ENCODE peak calls at places on chromosomes 13 and 19, in six cellular contexts. One of them, this sample, is unnamed.
A peak's percentile ranks its signal among the peaks of the same experiment; 100 is the strongest.

GRCh38 chr13:62294210-62294609 is 878.6 kb upstream of the PCDH20 start:
- DNase-seq in activated CD8-positive, alpha-beta memory T cell treated with anti-CD3 and anti-CD28 coated beads for 1 hour: no peak
- DNase-seq in neuronal stem cell: no peak
- DNase-seq in stimulated activated CD4-positive, alpha-beta T cell treated with anti-CD3 and anti-CD28 coated beads, Interleukin-15, amount 100 ng/mL, for 1 hour: no peak
- DNase-seq in activated CD4-positive, alpha-beta T cell treated with anti-CD3 and anti-CD28 coated beads, Interleukin-2, amount 50 U/mL, for 48 hours: no peak
- DNase-seq in right lobe of liver: no peak
- DNase-seq in this sample: no peak

GRCh38 chr13:30477346-30478235 is 11.9 kb upstream of the HMGB1 start:
- DNase-seq in activated CD8-positive, alpha-beta memory T cell treated with anti-CD3 and anti-CD28 coated beads for 1 hour: no peak
- DNase-seq in neuronal stem cell: no peak
- DNase-seq in activated CD4-positive, alpha-beta T cell treated with anti-CD3 and anti-CD28 coated beads, Interleukin-2, amount 50 U/mL, for 48 hours: no peak
- DNase-seq in right lobe of liver: no peak
- DNase-seq in stimulated activated CD4-positive, alpha-beta T cell treated with anti-CD3 and anti-CD28 coated beads, Interleukin-15, amount 100 ng/mL, for 1 hour: no peak
- DNase-seq in this sample: no peak

GRCh38 chr13:83450586-83450985 is 431.7 kb downstream of the SLITRK1 start:
- DNase-seq in right lobe of liver: no peak
- DNase-seq in stimulated activated CD4-positive, alpha-beta T cell treated with anti-CD3 and anti-CD28 coated beads, Interleukin-15, amount 100 ng/mL, for 1 hour: no peak
- DNase-seq in activated CD8-positive, alpha-beta memory T cell treated with anti-CD3 and anti-CD28 coated beads for 1 hour: no peak
- DNase-seq in neuronal stem cell: no peak
- DNase-seq in activated CD4-positive, alpha-beta T cell treated with anti-CD3 and anti-CD28 coated beads, Interleukin-2, amount 50 U/mL, for 48 hours: no peak
- DNase-seq in this sample: no peak

GRCh38 chr19:36115453-36116343 is at the start of gene TBCB:
- DNase-seq in activated CD8-positive, alpha-beta memory T cell treated with anti-CD3 and anti-CD28 coated beads for 1 hour: peak; percentile 88
- DNase-seq in right lobe of liver: peak; percentile 90
- DNase-seq in activated CD4-positive, alpha-beta T cell treated with anti-CD3 and anti-CD28 coated beads, Interleukin-2, amount 50 U/mL, for 48 hours: peak; percentile 95
- DNase-seq in stimulated activated CD4-positive, alpha-beta T cell treated with anti-CD3 and anti-CD28 coated beads, Interleukin-15, amount 100 ng/mL, for 1 hour: peak; percentile 90
- DNase-seq in neuronal stem cell: no peak
- DNase-seq in this sample: no peak

GRCh38 chr13:104837756-104838155 is 1697.7 kb downstream of the EFNB2 start:
- DNase-seq in neuronal stem cell: no peak
- DNase-seq in activated CD8-positive, alpha-beta memory T cell treated with anti-CD3 and anti-CD28 coated beads for 1 hour: no peak
- DNase-seq in right lobe of liver: no peak
- DNase-seq in activated CD4-positive, alpha-beta T cell treated with anti-CD3 and anti-CD28 coated beads, Interleukin-2, amount 50 U/mL, for 48 hours: no peak
- DNase-seq in stimulated activated CD4-positive, alpha-beta T cell treated with anti-CD3 and anti-CD28 coated beads, Interleukin-15, amount 100 ng/mL, for 1 hour: no peak
- DNase-seq in this sample: no peak

GRCh38 chr13:89910166-89910565 is 1437.3 kb upstream of the MIR17HG start:
- DNase-seq in neuronal stem cell: no peak
- DNase-seq in stimulated activated CD4-positive, alpha-beta T cell treated with anti-CD3 and anti-CD28 coated beads, Interleukin-15, amount 100 ng/mL, for 1 hour: no peak
- DNase-seq in right lobe of liver: no peak
- DNase-seq in activated CD8-positive, alpha-beta memory T cell treated with anti-CD3 and anti-CD28 coated beads for 1 hour: no peak
- DNase-seq in activated CD4-positive, alpha-beta T cell treated with anti-CD3 and anti-CD28 coated beads, Interleukin-2, amount 50 U/mL, for 48 hours: no peak
- DNase-seq in this sample: no peak

GRCh38 chr13:106680796-106681482 is 113.0 kb upstream of the ARGLU1 start:
- DNase-seq in stimulated activated CD4-positive, alpha-beta T cell treated with anti-CD3 and anti-CD28 coated beads, Interleukin-15, amount 100 ng/mL, for 1 hour: no peak
- DNase-seq in neuronal stem cell: peak; percentile 69
- DNase-seq in activated CD8-positive, alpha-beta memory T cell treated with anti-CD3 and anti-CD28 coated beads for 1 hour: no peak
- DNase-seq in right lobe of liver: no peak
- DNase-seq in activated CD4-positive, alpha-beta T cell treated with anti-CD3 and anti-CD28 coated beads, Interleukin-2, amount 50 U/mL, for 48 hours: no peak
- DNase-seq in this sample: no peak

GRCh38 chr19:45291834-45292233 is 30.8 kb downstream of the CKM start:
- DNase-seq in activated CD4-positive, alpha-beta T cell treated with anti-CD3 and anti-CD28 coated beads, Interleukin-2, amount 50 U/mL, for 48 hours: no peak
- DNase-seq in stimulated activated CD4-positive, alpha-beta T cell treated with anti-CD3 and anti-CD28 coated beads, Interleukin-15, amount 100 ng/mL, for 1 hour: no peak
- DNase-seq in neuronal stem cell: no peak
- DNase-seq in activated CD8-positive, alpha-beta memory T cell treated with anti-CD3 and anti-CD28 coated beads for 1 hour: no peak
- DNase-seq in right lobe of liver: no peak
- DNase-seq in this sample: no peak

GRCh38 chr13:51005566-51005965 is 96.0 kb downstream of the RNASEH2B start:
- DNase-seq in neuronal stem cell: no peak
- DNase-seq in right lobe of liver: no peak
- DNase-seq in stimulated activated CD4-positive, alpha-beta T cell treated with anti-CD3 and anti-CD28 coated beads, Interleukin-15, amount 100 ng/mL, for 1 hour: no peak
- DNase-seq in activated CD4-positive, alpha-beta T cell treated with anti-CD3 and anti-CD28 coated beads, Interleukin-2, amount 50 U/mL, for 48 hours: no peak
- DNase-seq in activated CD8-positive, alpha-beta memory T cell treated with anti-CD3 and anti-CD28 coated beads for 1 hour: no peak
- DNase-seq in this sample: no peak

GRCh38 chr13:94056362-94056990 is 423.0 kb downstream of the DCT start:
- DNase-seq in activated CD4-positive, alpha-beta T cell treated with anti-CD3 and anti-CD28 coated beads, Interleukin-2, amount 50 U/mL, for 48 hours: no peak
- DNase-seq in neuronal stem cell: no peak
- DNase-seq in stimulated activated CD4-positive, alpha-beta T cell treated with anti-CD3 and anti-CD28 coated beads, Interleukin-15, amount 100 ng/mL, for 1 hour: no peak
- DNase-seq in right lobe of liver: no peak
- DNase-seq in activated CD8-positive, alpha-beta memory T cell treated with anti-CD3 and anti-CD28 coated beads for 1 hour: no peak
- DNase-seq in this sample: no peak

GRCh38 chr19:40191836-40192646 is 815 bp downstream of the MAP3K10 start:
- DNase-seq in activated CD8-positive, alpha-beta memory T cell treated with anti-CD3 and anti-CD28 coated beads for 1 hour: no peak
- DNase-seq in neuronal stem cell: peak; percentile 61
- DNase-seq in stimulated activated CD4-positive, alpha-beta T cell treated with anti-CD3 and anti-CD28 coated beads, Interleukin-15, amount 100 ng/mL, for 1 hour: no peak
- DNase-seq in right lobe of liver: peak; percentile 37
- DNase-seq in activated CD4-positive, alpha-beta T cell treated with anti-CD3 and anti-CD28 coated beads, Interleukin-2, amount 50 U/mL, for 48 hours: peak; percentile 34
- DNase-seq in this sample: no peak

GRCh38 chr19:40517248-40517647 is 50.4 kb downstream of the SPTBN4 start:
- DNase-seq in activated CD8-positive, alpha-beta memory T cell treated with anti-CD3 and anti-CD28 coated beads for 1 hour: no peak
- DNase-seq in right lobe of liver: no peak
- DNase-seq in activated CD4-positive, alpha-beta T cell treated with anti-CD3 and anti-CD28 coated beads, Interleukin-2, amount 50 U/mL, for 48 hours: no peak
- DNase-seq in neuronal stem cell: no peak
- DNase-seq in stimulated activated CD4-positive, alpha-beta T cell treated with anti-CD3 and anti-CD28 coated beads, Interleukin-15, amount 100 ng/mL, for 1 hour: no peak
- DNase-seq in this sample: no peak

GRCh38 chr13:113551081-113552000 is 33.2 kb upstream of the TFDP1 start:
- DNase-seq in neuronal stem cell: no peak
- DNase-seq in activated CD8-positive, alpha-beta memory T cell treated with anti-CD3 and anti-CD28 coated beads for 1 hour: no peak
- DNase-seq in stimulated activated CD4-positive, alpha-beta T cell treated with anti-CD3 and anti-CD28 coated beads, Interleukin-15, amount 100 ng/mL, for 1 hour: no peak
- DNase-seq in activated CD4-positive, alpha-beta T cell treated with anti-CD3 and anti-CD28 coated beads, Interleukin-2, amount 50 U/mL, for 48 hours: no peak
- DNase-seq in right lobe of liver: no peak
- DNase-seq in this sample: no peak

GRCh38 chr13:35712907-35713685 is 236.6 kb upstream of the MAB21L1 start:
- DNase-seq in activated CD8-positive, alpha-beta memory T cell treated with anti-CD3 and anti-CD28 coated beads for 1 hour: no peak
- DNase-seq in right lobe of liver: no peak
- DNase-seq in stimulated activated CD4-positive, alpha-beta T cell treated with anti-CD3 and anti-CD28 coated beads, Interleukin-15, amount 100 ng/mL, for 1 hour: no peak
- DNase-seq in activated CD4-positive, alpha-beta T cell treated with anti-CD3 and anti-CD28 coated beads, Interleukin-2, amount 50 U/mL, for 48 hours: no peak
- DNase-seq in neuronal stem cell: no peak
- DNase-seq in this sample: no peak

GRCh38 chr13:30718661-30719520 is 16.5 kb upstream of the ALOX5AP start:
- DNase-seq in activated CD8-positive, alpha-beta memory T cell treated with anti-CD3 and anti-CD28 coated beads for 1 hour: no peak
- DNase-seq in right lobe of liver: no peak
- DNase-seq in stimulated activated CD4-positive, alpha-beta T cell treated with anti-CD3 and anti-CD28 coated beads, Interleukin-15, amount 100 ng/mL, for 1 hour: no peak
- DNase-seq in activated CD4-positive, alpha-beta T cell treated with anti-CD3 and anti-CD28 coated beads, Interleukin-2, amount 50 U/mL, for 48 hours: no peak
- DNase-seq in neuronal stem cell: no peak
- DNase-seq in this sample: peak; percentile 64

GRCh38 chr13:71879129-71879535 is 12.1 kb upstream of the DACH1 start:
- DNase-seq in right lobe of liver: no peak
- DNase-seq in stimulated activated CD4-positive, alpha-beta T cell treated with anti-CD3 and anti-CD28 coated beads, Interleukin-15, amount 100 ng/mL, for 1 hour: no peak
- DNase-seq in neuronal stem cell: peak; percentile 50
- DNase-seq in activated CD4-positive, alpha-beta T cell treated with anti-CD3 and anti-CD28 coated beads, Interleukin-2, amount 50 U/mL, for 48 hours: no peak
- DNase-seq in activated CD8-positive, alpha-beta memory T cell treated with anti-CD3 and anti-CD28 coated beads for 1 hour: no peak
- DNase-seq in this sample: no peak

GRCh38 chr13:101942038-101942437 is 459.8 kb downstream of the FGF14 start:
- DNase-seq in right lobe of liver: no peak
- DNase-seq in stimulated activated CD4-positive, alpha-beta T cell treated with anti-CD3 and anti-CD28 coated beads, Interleukin-15, amount 100 ng/mL, for 1 hour: no peak
- DNase-seq in neuronal stem cell: peak; percentile 54
- DNase-seq in activated CD4-positive, alpha-beta T cell treated with anti-CD3 and anti-CD28 coated beads, Interleukin-2, amount 50 U/mL, for 48 hours: no peak
- DNase-seq in activated CD8-positive, alpha-beta memory T cell treated with anti-CD3 and anti-CD28 coated beads for 1 hour: no peak
- DNase-seq in this sample: peak; percentile 53

GRCh38 chr19:10776900-10777650 is 58.9 kb downstream of the TMED1 start:
- DNase-seq in neuronal stem cell: no peak
- DNase-seq in stimulated activated CD4-positive, alpha-beta T cell treated with anti-CD3 and anti-CD28 coated beads, Interleukin-15, amount 100 ng/mL, for 1 hour: no peak
- DNase-seq in right lobe of liver: no peak
- DNase-seq in activated CD8-positive, alpha-beta memory T cell treated with anti-CD3 and anti-CD28 coated beads for 1 hour: no peak
- DNase-seq in activated CD4-positive, alpha-beta T cell treated with anti-CD3 and anti-CD28 coated beads, Interleukin-2, amount 50 U/mL, for 48 hours: no peak
- DNase-seq in this sample: no peak

GRCh38 chr19:14673088-14673487 is 1.6 kb downstream of the ADGRE3 start:
- DNase-seq in activated CD8-positive, alpha-beta memory T cell treated with anti-CD3 and anti-CD28 coated beads for 1 hour: no peak
- DNase-seq in activated CD4-positive, alpha-beta T cell treated with anti-CD3 and anti-CD28 coated beads, Interleukin-2, amount 50 U/mL, for 48 hours: no peak
- DNase-seq in neuronal stem cell: no peak
- DNase-seq in stimulated activated CD4-positive, alpha-beta T cell treated with anti-CD3 and anti-CD28 coated beads, Interleukin-15, amount 100 ng/mL, for 1 hour: no peak
- DNase-seq in right lobe of liver: no peak
- DNase-seq in this sample: no peak

GRCh38 chr13:36915106-36915505 is 4.9 kb downstream of the SMAD9 start:
- DNase-seq in right lobe of liver: no peak
- DNase-seq in stimulated activated CD4-positive, alpha-beta T cell treated with anti-CD3 and anti-CD28 coated beads, Interleukin-15, amount 100 ng/mL, for 1 hour: no peak
- DNase-seq in neuronal stem cell: no peak
- DNase-seq in activated CD8-positive, alpha-beta memory T cell treated with anti-CD3 and anti-CD28 coated beads for 1 hour: no peak
- DNase-seq in activated CD4-positive, alpha-beta T cell treated with anti-CD3 and anti-CD28 coated beads, Interleukin-2, amount 50 U/mL, for 48 hours: no peak
- DNase-seq in this sample: no peak

GRCh38 chr13:109497917-109498316 is 288.5 kb downstream of the IRS2 start:
- DNase-seq in activated CD8-positive, alpha-beta memory T cell treated with anti-CD3 and anti-CD28 coated beads for 1 hour: no peak
- DNase-seq in neuronal stem cell: no peak
- DNase-seq in right lobe of liver: no peak
- DNase-seq in activated CD4-positive, alpha-beta T cell treated with anti-CD3 and anti-CD28 coated beads, Interleukin-2, amount 50 U/mL, for 48 hours: no peak
- DNase-seq in stimulated activated CD4-positive, alpha-beta T cell treated with anti-CD3 and anti-CD28 coated beads, Interleukin-15, amount 100 ng/mL, for 1 hour: no peak
- DNase-seq in this sample: no peak

GRCh38 chr13:31192306-31192705 is 7.5 kb upstream of the B3GLCT start:
- DNase-seq in activated CD4-positive, alpha-beta T cell treated with anti-CD3 and anti-CD28 coated beads, Interleukin-2, amount 50 U/mL, for 48 hours: no peak
- DNase-seq in neuronal stem cell: no peak
- DNase-seq in stimulated activated CD4-positive, alpha-beta T cell treated with anti-CD3 and anti-CD28 coated beads, Interleukin-15, amount 100 ng/mL, for 1 hour: no peak
- DNase-seq in activated CD8-positive, alpha-beta memory T cell treated with anti-CD3 and anti-CD28 coated beads for 1 hour: no peak
- DNase-seq in right lobe of liver: no peak
- DNase-seq in this sample: no peak

GRCh38 chr19:44808463-44809371 is at the start of gene BCAM:
- DNase-seq in activated CD8-positive, alpha-beta memory T cell treated with anti-CD3 and anti-CD28 coated beads for 1 hour: no peak
- DNase-seq in neuronal stem cell: peak; percentile 76
- DNase-seq in right lobe of liver: peak; percentile 90
- DNase-seq in activated CD4-positive, alpha-beta T cell treated with anti-CD3 and anti-CD28 coated beads, Interleukin-2, amount 50 U/mL, for 48 hours: no peak
- DNase-seq in stimulated activated CD4-positive, alpha-beta T cell treated with anti-CD3 and anti-CD28 coated beads, Interleukin-15, amount 100 ng/mL, for 1 hour: no peak
- DNase-seq in this sample: no peak